ENCODE peak calls at places on chromosomes 1 and 21, in seven cellular contexts. V is amniotic stem cell; A is cardiac fibroblast; B is stimulated activated CD8-positive, alpha-beta memory T cell treated with anti-CD3 and anti-CD28 coated beads, Interleukin-4, amount 100 ng/mL, for 48 hours; X is CD4-positive, alpha-beta T cell; G is KG1; Q is NCI-H1436 treated with DMSO at 0.1 percent for 48 hours. H is an unnamed sample.

GRCh38 chr21:32403201-32403701 is 9.3 kb upstream of the EVA1C start:
- DNase-seq in G (no peak), A (peak; percentile 91), V (peak; percentile 66), X (peak; percentile 21), B (peak; percentile 74), Q (no peak), H (peak; percentile 88)

GRCh38 chr1:91712981-91713841 is 172.7 kb downstream of the TGFBR3 start:
- DNase-seq in V (no peak), A (peak; percentile 81), G (no peak), X (peak; percentile 8), Q (no peak), B (peak; percentile 56), H (no peak)

GRCh38 chr1:21818661-21819060 is 6.6 kb downstream of the LDLRAD2 start:
- DNase-seq in G (no peak), B (peak; percentile 60), V (no peak), Q (no peak), X (peak; percentile 24), A (peak; percentile 49), H (peak; percentile 29)

GRCh38 chr1:33332881-33333280 is 12.0 kb upstream of the A3GALT2 start:
- DNase-seq in B (no peak), G (no peak), X (no peak), V (no peak), A (no peak), Q (no peak), H (no peak)

GRCh38 chr1:209577346-209577745 is 6.2 kb upstream of the CAMK1G start:
- DNase-seq in A (no peak), B (no peak), V (no peak), X (no peak), G (no peak), Q (no peak), H (no peak)

GRCh38 chr1:29349871-29350491 is 113.7 kb downstream of the PTPRU start:
- DNase-seq in B (no peak), Q (no peak), G (no peak), A (no peak), X (no peak), V (no peak), H (no peak)

GRCh38 chr1:101748077-101748476 is 248.6 kb downstream of the OLFM3 start:
- DNase-seq in G (no peak), X (no peak), V (no peak), Q (no peak), B (no peak), A (no peak), H (no peak)

GRCh38 chr1:219416598-219417238 is 196.2 kb downstream of the ZC3H11B start:
- DNase-seq in Q (no peak), A (peak; percentile 68), B (peak; percentile 83), G (peak; percentile 51), X (peak; percentile 21), V (no peak), H (peak; percentile 70)

GRCh38 chr21:34582506-34583150 is 32.3 kb downstream of the RCAN1 start:
- DNase-seq in G (no peak), Q (no peak), A (peak; percentile 69), X (no peak), V (peak; percentile 42), B (no peak), H (peak; percentile 57)

GRCh38 chr1:112575154-112575804 is 43.7 kb downstream of the ST7L start:
- DNase-seq in B (no peak), X (no peak), A (peak; percentile 91), V (peak; percentile 87), G (no peak), Q (no peak), H (peak; percentile 71)

GRCh38 chr1:26357121-26357602 is 3.2 kb upstream of the CRYBG2 start:
- DNase-seq in B (no peak), Q (no peak), A (no peak), X (no peak), G (no peak), V (no peak), H (no peak)

GRCh38 chr1:29683472-29683871 is 447.1 kb downstream of the PTPRU start:
- DNase-seq in X (no peak), A (no peak), Q (no peak), G (no peak), B (no peak), V (no peak), H (no peak)

GRCh38 chr1:118396824-118397530 is 211.9 kb upstream of the SPAG17 start:
- DNase-seq in G (no peak), B (no peak), A (no peak), V (no peak), X (no peak), Q (no peak), H (no peak)

GRCh38 chr1:230303069-230303468 is 123.1 kb downstream of the PGBD5 start:
- DNase-seq in V (no peak), Q (no peak), G (no peak), A (peak; percentile 15), B (no peak), X (no peak), H (peak; percentile 47)

GRCh38 chr1:221868894-221869293 is 127.0 kb upstream of the DUSP10 start:
- DNase-seq in V (peak; percentile 61), X (no peak), A (peak; percentile 66), G (no peak), Q (no peak), B (no peak), H (no peak)

GRCh38 chr1:116489231-116489697 is 81.6 kb downstream of the CD58 start:
- DNase-seq in V (no peak), Q (no peak), A (no peak), G (no peak), X (no peak), B (no peak), H (peak; percentile 34)

GRCh38 chr1:3024588-3024987 is 3.3 kb downstream of the ACTRT2 start:
- DNase-seq in Q (no peak), G (no peak), B (no peak), V (no peak), X (no peak), A (no peak), H (no peak)

GRCh38 chr1:7449750-7450149 is 321.3 kb upstream of the VAMP3 start:
- DNase-seq in B (no peak), V (no peak), Q (no peak), A (no peak), G (no peak), X (no peak), H (no peak)

GRCh38 chr1:44405041-44405803 is at the start of gene RNF220:
- DNase-seq in G (peak; percentile 89), B (peak; percentile 60), A (peak; percentile 76), V (peak; percentile 41), X (no peak), Q (no peak), H (peak; percentile 71)

GRCh38 chr1:228198977-228199590 is 8.8 kb upstream of the OBSCN start:
- DNase-seq in G (no peak), Q (no peak), B (no peak), X (no peak), A (no peak), V (no peak), H (no peak)

GRCh38 chr1:202901555-202901954 is 12.6 kb upstream of the RABIF start:
- DNase-seq in A (no peak), G (no peak), B (no peak), Q (no peak), V (no peak), X (no peak), H (no peak)

GRCh38 chr1:208437416-208437815 is 193.2 kb upstream of the PLXNA2 start:
- DNase-seq in B (peak; percentile 25), X (no peak), A (no peak), G (no peak), Q (no peak), V (peak; percentile 30), H (no peak)

H was measured in myocyte.